ENCODE peak calls at places on chromosomes 5 and 9, in ten cellular contexts. J, C, Q, R, N, M, S, D, T and K are unnamed samples.

GRCh38 chr5:151661096-151661495 is 25.6 kb downstream of the SPARC start:
- DNase-seq in J (no peak), C (no peak), Q (no peak), R (no peak), N (no peak), M (no peak), S (no peak), D (no peak), T (no peak), K (no peak)

GRCh38 chr9:70586506-70586905 is 172.0 kb upstream of the KLF9 start:
- DNase-seq in J (no peak), C (no peak), Q (no peak), R (no peak), N (no peak), M (no peak), S (no peak), D (no peak), T (no peak), K (no peak)

GRCh38 chr5:156258934-156259333 is 68.0 kb upstream of the SGCD start:
- DNase-seq in J (no peak), C (no peak), Q (no peak), R (no peak), N (no peak), M (no peak), S (no peak), D (no peak), T (no peak), K (no peak)

GRCh38 chr5:126780165-126780827 is 3.4 kb downstream of the LMNB1 start:
- DNase-seq in J (peak), C (no peak), Q (no peak), R (no peak), N (peak), M (no peak), S (peak), D (peak), T (no peak), K (peak)

GRCh38 chr5:34045996-34046395 is 3.0 kb upstream of the C1QTNF3 start:
- DNase-seq in J (no peak), C (no peak), Q (no peak), R (no peak), N (peak), M (no peak), S (no peak), D (no peak), T (no peak), K (peak)

GRCh38 chr5:180652771-180653170 is 3.4 kb upstream of the FLT4 start:
- DNase-seq in J (no peak), C (no peak), Q (no peak), R (no peak), N (no peak), M (no peak), S (no peak), D (no peak), T (no peak), K (no peak)

GRCh38 chr9:23322392-23322791 is 503.6 kb downstream of the ELAVL2 start:
- DNase-seq in J (no peak), C (no peak), Q (no peak), R (no peak), N (no peak), M (no peak), S (no peak), D (no peak), T (no peak), K (peak)

GRCh38 chr5:149550608-149551226 is 522 bp downstream of the CSNK1A1 start:
- DNase-seq in J (no peak), C (no peak), Q (peak), R (no peak), N (peak), M (no peak), S (no peak), D (no peak), T (no peak), K (peak)

GRCh38 chr5:74595143-74595915 is 45.2 kb downstream of the ENC1 start:
- DNase-seq in J (no peak), C (no peak), Q (no peak), R (no peak), N (peak), M (no peak), S (no peak), D (no peak), T (no peak), K (peak)

GRCh38 chr9:5529683-5530221 is 19.4 kb downstream of the PDCD1LG2 start:
- DNase-seq in J (no peak), C (no peak), Q (no peak), R (no peak), N (no peak), M (no peak), S (no peak), D (no peak), T (no peak), K (peak)

GRCh38 chr5:181053760-181054122 is 13.7 kb downstream of the BTNL9 start:
- DNase-seq in J (no peak), C (no peak), Q (peak), R (no peak), N (no peak), M (no peak), S (no peak), D (no peak), T (no peak), K (no peak)

GRCh38 chr9:28389411-28389810 is 816.1 kb upstream of the C9orf72 start:
- DNase-seq in J (no peak), C (no peak), Q (no peak), R (no peak), N (no peak), M (no peak), S (no peak), D (no peak), T (no peak), K (no peak)

GRCh38 chr5:172010278-172010677 is 3.8 kb upstream of the FBXW11 start:
- DNase-seq in J (no peak), C (no peak), Q (no peak), R (no peak), N (no peak), M (no peak), S (no peak), D (no peak), T (no peak), K (peak)

GRCh38 chr9:134268308-134268724 is 57.9 kb upstream of the RXRA start:
- DNase-seq in J (no peak), C (no peak), Q (no peak), R (no peak), N (no peak), M (no peak), S (no peak), D (no peak), T (no peak), K (no peak)

GRCh38 chr9:87278971-87279731 is 218.5 kb upstream of the DAPK1 start:
- DNase-seq in J (no peak), C (no peak), Q (no peak), R (no peak), N (peak), M (no peak), S (no peak), D (no peak), T (no peak), K (no peak)

GRCh38 chr9:83034587-83034986 is 28.4 kb downstream of the RASEF start:
- DNase-seq in J (no peak), C (no peak), Q (no peak), R (no peak), N (peak), M (no peak), S (no peak), D (no peak), T (no peak), K (peak)

GRCh38 chr9:101229606-101230005 is 155.2 kb downstream of the BAAT start:
- DNase-seq in J (no peak), C (no peak), Q (no peak), R (no peak), N (no peak), M (no peak), S (no peak), D (no peak), T (no peak), K (no peak)

GRCh38 chr9:111524731-111525055 is 286 bp upstream of the ZNF483 start:
- DNase-seq in J (no peak), C (no peak), Q (no peak), R (no peak), N (no peak), M (no peak), S (no peak), D (no peak), T (no peak), K (no peak)